ENCODE peak calls at places on chromosomes 11 and 22, in six cellular contexts. P is heart right ventricle; B is NCI-H1417; J is EH; F is activated CD4-positive, alpha-beta T cell treated with anti-CD3 and anti-CD28 coated beads, Interleukin-2, amount 10 ng/mL, durations not matched to agents 7 days and 5 days; X is left cardiac atrium. M is an unnamed sample.

GRCh38 chr11:92406472-92406871 is 181.9 kb downstream of the FAT3 start:
- DNase-seq in P (no peak), B (no peak), J (no peak), F (no peak), X (no peak), M (no peak)

GRCh38 chr22:27466229-27466628 is 335.3 kb downstream of the MN1 start:
- DNase-seq in P (no peak), B (no peak), J (peak; percentile 30), F (no peak), X (no peak), M (no peak)

GRCh38 chr11:88537613-88538012 is 200.1 kb upstream of the CTSC start:
- DNase-seq in P (no peak), B (no peak), J (no peak), F (no peak), X (no peak), M (no peak)

GRCh38 chr11:121557348-121557747 is 104.6 kb upstream of the SORL1-AS1 start:
- DNase-seq in P (no peak), B (no peak), J (no peak), F (no peak), X (no peak), M (no peak)

GRCh38 chr11:113896156-113896879 is 8.3 kb upstream of the HTR3B start:
- DNase-seq in P (no peak), B (peak; percentile 34), J (peak; percentile 43), F (peak; percentile 44), X (peak; percentile 35), M (no peak)

GRCh38 chr22:46618104-46618647 is 2.0 kb upstream of the GRAMD4 start:
- DNase-seq in P (no peak), B (no peak), J (no peak), F (no peak), X (no peak), M (no peak)

GRCh38 chr22:50141462-50141861 is 29.1 kb upstream of the PANX2 start:
- DNase-seq in P (no peak), B (no peak), J (no peak), F (no peak), X (no peak), M (no peak)

GRCh38 chr22:27150530-27150909 is 493.1 kb downstream of the MIAT start:
- DNase-seq in P (no peak), B (no peak), J (peak; percentile 17), F (no peak), X (no peak), M (no peak)

GRCh38 chr11:117911694-117912093 is 17.5 kb downstream of the TMPRSS13 start:
- DNase-seq in P (no peak), B (no peak), J (no peak), F (no peak), X (no peak), M (no peak)

GRCh38 chr11:13772223-13773046 is 104.0 kb downstream of the FAR1 start:
- DNase-seq in P (peak; percentile 7), B (peak; percentile 86), J (peak; percentile 61), F (peak; percentile 71), X (no peak), M (no peak)

GRCh38 chr11:85827768-85828639 is 17.1 kb upstream of the SYTL2 start:
- DNase-seq in P (no peak), B (no peak), J (peak; percentile 96), F (peak; percentile 70), X (no peak), M (no peak)

M was measured in natural killer cell treated with Interleukin-12 subunit alpha and Interleukin-12 subunit beta and Interleukin-15 and Interleukin-18, amount 100 ng/mL, for 72 hours.